ENCODE peak calls at places on chromosomes 16 and 17, in eight cellular contexts. W is uterus, C is ovary, B is stomach, F is body of pancreas, S is right lobe of liver, I is thyroid gland, D is erythroblast. X is an unnamed sample.

GRCh38 chr17:34357398-34357797 is 1.1 kb downstream of the CCL13 start:
- DNase-seq in W (no peak), C (no peak), B (no peak), F (no peak), S (no peak), I (no peak), D (no peak), X (no peak)

GRCh38 chr17:81869221-81870154 is 1.6 kb downstream of the ARHGDIA start:
- DNase-seq in W (peak), C (peak), B (peak), F (peak), S (peak), I (peak), D (peak), X (peak)

GRCh38 chr17:81245665-81246342 is 6.7 kb downstream of the NDUFAF8 start:
- DNase-seq in W (no peak), C (no peak), B (no peak), F (no peak), S (peak), I (no peak), D (no peak), X (no peak)

GRCh38 chr17:13777003-13777402 is 175.3 kb upstream of the HS3ST3A1 start:
- DNase-seq in W (no peak), C (no peak), B (no peak), F (no peak), S (no peak), I (no peak), D (no peak), X (no peak)

GRCh38 chr16:87152221-87152755 is 164.9 kb downstream of the C16orf95 start:
- DNase-seq in W (no peak), C (no peak), B (no peak), F (no peak), S (no peak), I (no peak), D (no peak), X (no peak)

GRCh38 chr16:83574388-83574787 is 233.4 kb upstream of the HSBP1 start:
- DNase-seq in W (no peak), C (no peak), B (no peak), F (no peak), S (no peak), I (no peak), D (no peak), X (no peak)

GRCh38 chr16:25481636-25482035 is 210.1 kb upstream of the HS3ST4 start:
- DNase-seq in W (no peak), C (no peak), B (no peak), F (no peak), S (no peak), I (no peak), D (no peak), X (no peak)

GRCh38 chr17:3511841-3512511 is 36.2 kb downstream of the ASPA start:
- DNase-seq in W (no peak), C (no peak), B (no peak), F (no peak), S (no peak), I (no peak), D (no peak), X (no peak)

GRCh38 chr17:76199466-76199865 is 40.8 kb downstream of the RNF157 start:
- DNase-seq in W (no peak), C (no peak), B (no peak), F (no peak), S (no peak), I (no peak), D (no peak), X (no peak)

GRCh38 chr17:19744492-19744891 is 3.6 kb downstream of the ALDH3A1 start:
- DNase-seq in W (no peak), C (no peak), B (no peak), F (no peak), S (no peak), I (no peak), D (no peak), X (peak)

GRCh38 chr16:85583491-85584181 is 29.5 kb upstream of the GSE1 start:
- DNase-seq in W (no peak), C (no peak), B (no peak), F (no peak), S (no peak), I (no peak), D (no peak), X (no peak)

GRCh38 chr16:48462146-48462740 is 77.0 kb upstream of the SIAH1 start:
- DNase-seq in W (no peak), C (no peak), B (no peak), F (no peak), S (no peak), I (no peak), D (no peak), X (no peak)

GRCh38 chr17:68539536-68540469 is 27.6 kb downstream of the PRKAR1A start:
- DNase-seq in W (peak), C (peak), B (peak), F (no peak), S (no peak), I (peak), D (peak), X (no peak)

GRCh38 chr16:23571895-23572294 is 14.4 kb downstream of the UBFD1 start:
- DNase-seq in W (no peak), C (no peak), B (no peak), F (no peak), S (no peak), I (no peak), D (no peak), X (no peak)

GRCh38 chr17:21455761-21456160 is 79.6 kb downstream of the KCNJ12 start:
- DNase-seq in W (no peak), C (no peak), B (no peak), F (no peak), S (no peak), I (no peak), D (no peak), X (no peak)

GRCh38 chr16:13510425-13511151 is 409.4 kb upstream of the ERCC4 start:
- DNase-seq in W (no peak), C (no peak), B (no peak), F (no peak), S (no peak), I (no peak), D (no peak), X (no peak)

GRCh38 chr16:85851034-85851780 is 47.8 kb upstream of the IRF8 start:
- DNase-seq in W (no peak), C (no peak), B (no peak), F (no peak), S (no peak), I (no peak), D (no peak), X (no peak)

GRCh38 chr17:82611140-82612058 is 36.8 kb downstream of the WDR45B start:
- DNase-seq in W (peak), C (no peak), B (no peak), F (no peak), S (no peak), I (no peak), D (peak), X (no peak)

GRCh38 chr16:58854392-58854791 is 120.3 kb upstream of the GOT2 start:
- DNase-seq in W (no peak), C (no peak), B (no peak), F (no peak), S (no peak), I (no peak), D (no peak), X (no peak)

GRCh38 chr16:46899443-46900143 is 15.4 kb downstream of the GPT2 start:
- DNase-seq in W (no peak), C (no peak), B (no peak), F (no peak), S (no peak), I (no peak), D (no peak), X (no peak)

GRCh38 chr16:70470927-70471341 is 16.5 kb downstream of the FCSK start:
- DNase-seq in W (no peak), C (no peak), B (peak), F (peak), S (peak), I (peak), D (peak), X (peak)

GRCh38 chr17:6069611-6070279 is 434 bp upstream of the WSCD1 start:
- DNase-seq in W (no peak), C (no peak), B (no peak), F (no peak), S (no peak), I (peak), D (no peak), X (peak)

GRCh38 chr16:67541391-67542263 is 13.0 kb downstream of the RIPOR1 start:
- DNase-seq in W (no peak), C (peak), B (no peak), F (peak), S (peak), I (peak), D (no peak), X (peak)

GRCh38 chr17:1649844-1650409 is at the start of gene RILP:
- DNase-seq in W (peak), C (peak), B (peak), F (peak), S (peak), I (peak), D (peak), X (peak)

GRCh38 chr17:49969134-49969759 is at the start of gene DLX4:
- DNase-seq in W (no peak), C (no peak), B (no peak), F (no peak), S (no peak), I (no peak), D (no peak), X (no peak)

GRCh38 chr17:4610162-4610561 is 25.8 kb downstream of the SMTNL2 start:
- DNase-seq in W (no peak), C (no peak), B (peak), F (no peak), S (no peak), I (no peak), D (no peak), X (no peak)

GRCh38 chr16:56357291-56357764 is 68.0 kb downstream of the AMFR start:
- DNase-seq in W (peak), C (peak), B (peak), F (peak), S (no peak), I (no peak), D (no peak), X (peak)

GRCh38 chr17:83103200-83103937 is 24.0 kb downstream of the METRNL start:
- DNase-seq in W (no peak), C (peak), B (peak), F (peak), S (no peak), I (peak), D (peak), X (peak)

GRCh38 chr17:79044462-79044861 is 20.5 kb downstream of the C1QTNF1 start:
- DNase-seq in W (no peak), C (no peak), B (no peak), F (no peak), S (no peak), I (no peak), D (no peak), X (no peak)

GRCh38 chr17:3802461-3803307 is 1.7 kb upstream of the ITGAE start:
- DNase-seq in W (peak), C (peak), B (no peak), F (peak), S (peak), I (peak), D (no peak), X (peak)

GRCh38 chr17:68910256-68910705 is 44.9 kb downstream of the ABCA8 start:
- DNase-seq in W (no peak), C (peak), B (no peak), F (no peak), S (no peak), I (peak), D (no peak), X (no peak)

GRCh38 chr17:48612854-48613691 is 2.0 kb downstream of the HOXB8 start:
- DNase-seq in W (no peak), C (no peak), B (no peak), F (no peak), S (no peak), I (no peak), D (peak), X (peak)

GRCh38 chr17:48611213-48611612 is 396 bp upstream of the HOXB7 start:
- DNase-seq in W (no peak), C (no peak), B (no peak), F (no peak), S (no peak), I (no peak), D (no peak), X (no peak)

GRCh38 chr17:48610282-48611211 is at the start of gene HOXB7:
- DNase-seq in W (peak), C (peak), B (peak), F (no peak), S (no peak), I (no peak), D (peak), X (peak)

GRCh38 chr17:48612456-48612853 is 1.6 kb upstream of the HOXB7 start:
- DNase-seq in W (no peak), C (no peak), B (no peak), F (no peak), S (no peak), I (no peak), D (peak), X (no peak)

DNA sequence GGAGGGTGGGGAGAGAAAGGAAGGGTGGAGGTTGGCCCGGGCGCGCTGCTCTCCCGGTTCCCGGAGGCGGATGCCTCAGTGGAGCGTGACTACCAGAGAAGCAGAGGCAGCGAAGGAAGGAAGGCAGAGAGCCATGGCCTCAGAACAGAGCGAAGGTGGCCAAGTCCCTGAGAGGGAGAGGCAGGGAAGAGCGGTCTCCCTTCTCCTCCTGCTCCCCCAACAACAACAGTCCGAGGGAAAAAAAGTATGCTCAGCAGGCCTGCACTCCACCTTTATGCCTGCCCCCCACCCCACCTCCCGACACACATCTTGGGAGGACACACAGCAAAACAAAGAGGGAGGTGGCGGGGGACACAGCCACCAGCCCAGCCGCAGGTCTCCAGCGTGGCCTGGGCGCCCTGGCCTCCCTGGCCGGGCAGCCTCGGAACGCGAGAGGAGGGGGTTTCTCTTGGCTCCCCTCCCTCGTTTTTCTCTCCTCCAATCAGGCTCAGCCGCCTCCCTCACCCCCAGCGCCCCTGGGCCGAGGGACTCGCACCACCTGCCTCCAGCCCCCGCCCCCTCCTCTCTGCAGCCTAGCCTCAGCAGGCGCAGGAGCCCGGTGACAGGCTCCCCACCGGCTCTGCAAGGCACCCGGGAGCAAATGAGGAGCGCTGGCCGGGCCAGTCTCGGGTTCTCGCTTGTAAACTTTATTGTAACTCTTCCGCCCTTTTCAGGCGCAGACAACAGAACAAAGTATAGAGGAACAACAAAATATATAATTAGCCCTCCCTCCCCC is 1.1 kb upstream of the HOXB7 start:
- DNase-seq in W (no peak), C (no peak), B (no peak), F (no peak), S (no peak), I (no peak), D (no peak), X (peak)
- TF ChIP-seq POLR2A in W (no peak), C (no peak), B (no peak), F (no peak), S (no peak), I (no peak), D (no peak), X (peak)

DNA sequence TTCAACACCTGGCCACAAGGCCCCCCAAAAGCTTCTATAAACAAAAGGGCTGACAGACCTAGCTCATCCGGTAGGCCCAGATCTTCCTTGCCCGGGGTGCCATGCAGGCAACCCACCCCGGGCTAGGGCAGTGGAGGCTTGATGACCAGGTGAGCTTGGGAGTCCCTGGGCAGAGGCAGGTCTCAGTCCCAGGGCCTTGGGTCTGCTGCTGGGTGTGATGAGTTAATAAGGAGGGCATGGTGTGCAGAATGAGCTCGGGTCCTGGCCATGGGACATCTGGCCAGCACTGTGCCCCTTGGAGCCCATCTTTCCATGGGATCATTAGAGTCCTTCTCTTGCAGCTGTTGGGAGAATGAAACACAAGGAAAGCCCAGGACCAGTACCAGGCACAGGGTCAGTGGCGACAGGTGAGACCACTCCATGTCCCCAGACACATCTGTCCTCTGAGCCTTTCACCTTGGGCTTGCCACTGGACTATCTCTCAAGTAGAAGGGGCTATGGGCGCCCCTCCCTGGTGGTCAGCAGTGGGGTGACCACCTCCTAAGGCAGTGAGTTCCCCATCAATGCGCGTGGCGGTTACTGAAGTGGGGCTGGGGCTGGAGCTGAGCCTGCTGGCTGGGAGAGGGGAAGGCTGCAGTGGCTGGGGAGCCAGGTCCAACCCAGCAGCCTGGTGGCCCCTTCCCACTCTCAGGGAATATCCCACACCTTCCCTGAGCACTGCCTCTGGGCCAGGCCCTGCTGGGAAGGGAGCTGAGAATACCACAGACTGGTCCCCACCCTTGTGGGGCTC is 20.1 kb upstream of the MPRIP start:
- DNase-seq in W (no peak), C (no peak), B (no peak), F (no peak), S (no peak), I (no peak), D (no peak), X (no peak)
- TF ChIP-seq POLR2A in W (no peak), C (no peak), B (no peak), F (no peak), S (no peak), I (no peak), D (no peak), X (no peak)

GRCh38 chr16:1345651-1346421 is 5.8 kb downstream of the TSR3 start:
- DNase-seq in W (no peak), C (no peak), B (no peak), F (no peak), S (no peak), I (no peak), D (no peak), X (no peak)

GRCh38 chr16:1346422-1347285 is 5.0 kb downstream of the TSR3 start:
- DNase-seq in W (no peak), C (no peak), B (no peak), F (no peak), S (no peak), I (no peak), D (no peak), X (no peak)

GRCh38 chr16:1348441-1348840 is 3.2 kb downstream of the TSR3 start:
- DNase-seq in W (no peak), C (no peak), B (no peak), F (no peak), S (no peak), I (no peak), D (no peak), X (no peak)

GRCh38 chr16:1347962-1348361 is 3.7 kb downstream of the TSR3 start:
- DNase-seq in W (no peak), C (no peak), B (no peak), F (no peak), S (no peak), I (no peak), D (no peak), X (no peak)

GRCh38 chr16:1347286-1347855 is 4.3 kb downstream of the TSR3 start:
- DNase-seq in W (no peak), C (no peak), B (no peak), F (no peak), S (no peak), I (no peak), D (no peak), X (no peak)
- TF ChIP-seq POLR2A in W (no peak), C (no peak), B (no peak), F (no peak), S (no peak), I (no peak), D (no peak), X (no peak)

GRCh38 chr16:49902908-49903307 is 47.0 kb upstream of the ZNF423 start:
- DNase-seq in W (no peak), C (no peak), B (no peak), F (no peak), S (no peak), I (no peak), D (no peak), X (no peak)

GRCh38 chr16:49900875-49901274 is 45.0 kb upstream of the ZNF423 start:
- DNase-seq in W (no peak), C (no peak), B (no peak), F (no peak), S (no peak), I (no peak), D (no peak), X (no peak)

GRCh38 chr16:49899991-49900690 is 44.2 kb upstream of the ZNF423 start:
- DNase-seq in W (no peak), C (no peak), B (no peak), F (no peak), S (no peak), I (no peak), D (no peak), X (peak)

DNA sequence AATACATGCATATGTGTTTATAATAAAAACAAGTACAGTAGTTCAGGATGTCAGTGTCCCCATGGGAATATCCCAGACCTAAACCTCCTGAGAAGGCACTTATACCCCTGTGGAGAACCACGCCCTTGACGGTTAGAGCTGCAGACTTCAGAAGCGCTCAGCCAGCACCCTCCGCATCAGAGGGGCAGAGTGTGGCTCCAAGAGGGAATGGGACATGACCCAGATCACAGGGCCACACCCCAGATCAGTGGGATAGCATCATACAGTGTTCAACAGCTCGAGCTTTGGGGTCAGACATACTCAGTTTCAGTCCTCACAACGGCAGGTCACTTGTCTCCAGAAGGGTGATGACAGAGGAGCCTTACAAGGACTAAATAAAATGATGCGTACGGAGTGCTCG is 45.8 kb upstream of the ZNF423 start:
- DNase-seq in W (no peak), C (no peak), B (no peak), F (no peak), S (no peak), I (no peak), D (no peak), X (no peak)
- TF ChIP-seq POLR2A in W (no peak), C (no peak), B (no peak), F (no peak), S (no peak), I (no peak), D (no peak), X (no peak)

GRCh38 chr16:81875461-81875860 is 96.4 kb downstream of the PLCG2 start:
- DNase-seq in W (no peak), C (no peak), B (no peak), F (no peak), S (no peak), I (no peak), D (no peak), X (no peak)

GRCh38 chr16:81878529-81878928 is 99.4 kb downstream of the PLCG2 start:
- DNase-seq in W (no peak), C (no peak), B (no peak), F (no peak), S (no peak), I (no peak), D (no peak), X (no peak)

GRCh38 chr16:81873221-81873620 is 94.1 kb downstream of the PLCG2 start:
- DNase-seq in W (no peak), C (no peak), B (no peak), F (no peak), S (no peak), I (no peak), D (no peak), X (no peak)

GRCh38 chr16:81873843-81874752 is 95.0 kb downstream of the PLCG2 start:
- DNase-seq in W (peak), C (peak), B (peak), F (peak), S (no peak), I (peak), D (peak), X (peak)

GRCh38 chr16:81876273-81876900 is 97.3 kb downstream of the PLCG2 start:
- DNase-seq in W (no peak), C (no peak), B (no peak), F (no peak), S (no peak), I (no peak), D (no peak), X (no peak)
- TF ChIP-seq POLR2A in W (no peak), C (no peak), B (no peak), F (no peak), S (no peak), I (no peak), D (no peak), X (no peak)